ENCODE peak calls at places on chromosomes 13 and 19, in seven cellular contexts. K is ovary; Y is cardiac muscle cell; P is ascending aorta; T is naive thymus-derived CD4-positive, alpha-beta T cell; S is BE2C; C is left ventricle myocardium inferior. U is an unnamed sample. For H3K4me1, the result is how much of the 10 kb centered on the place peaks cover.

GRCh38 chr13:63285426-63285825 is 1869.8 kb upstream of the PCDH20 start:
- DNase-seq in K (no peak), C (no peak), S (no peak), T (no peak), Y (no peak), P (no peak), U (no peak)

GRCh38 chr13:98397221-98397620 is 179.7 kb downstream of the STK24 start:
- DNase-seq in T (no peak), K (no peak), Y (no peak), P (no peak), S (no peak), C (no peak), U (no peak)

GRCh38 chr19:2556221-2557092 is 80.5 kb downstream of the GADD45B start:
- DNase-seq in K (peak), T (no peak), S (no peak), P (no peak), C (peak), Y (no peak), U (no peak)

GRCh38 chr19:40740747-40741146 is 9.5 kb downstream of the ACTMAP start:
- DNase-seq in Y (no peak), T (no peak), P (peak), S (no peak), C (peak), K (no peak), U (no peak)

GRCh38 chr13:32904271-32904670 is 112.0 kb upstream of the KL start:
- DNase-seq in Y (no peak), S (no peak), T (no peak), C (no peak), P (no peak), K (no peak), U (no peak)

GRCh38 chr13:43878897-43879322 is 630 bp downstream of the CCDC122 start:
- DNase-seq in K (no peak), C (peak), Y (peak), T (no peak), P (peak), S (no peak), U (peak)

GRCh38 chr19:56837492-56837891 is 3.0 kb downstream of the PEG3 start:
- DNase-seq in S (peak), P (peak), T (no peak), C (peak), Y (no peak), K (peak), U (peak)

GRCh38 chr19:19820774-19821315 is 705 bp downstream of the ZNF506 start:
- DNase-seq in K (no peak), S (no peak), C (no peak), P (no peak), T (no peak), Y (peak), U (no peak)

GRCh38 chr19:38975861-38976271 is 324 bp upstream of the FBXO17 start:
- DNase-seq in S (no peak), P (no peak), C (no peak), T (no peak), K (no peak), Y (no peak), U (peak)

GRCh38 chr19:35135389-35135909 is 590 bp upstream of the LGI4 start:
- DNase-seq in P (peak), Y (peak), T (peak), S (peak), K (peak), C (peak), U (peak)

GRCh38 chr13:34931572-34931971 is 10.5 kb upstream of the NBEA start:
- DNase-seq in C (no peak), Y (no peak), S (no peak), T (no peak), P (no peak), K (no peak), U (no peak)

GRCh38 chr13:32175307-32175706 is 139.9 kb downstream of the ZAR1L start:
- DNase-seq in P (no peak), Y (peak), K (no peak), S (peak), T (no peak), C (no peak), U (no peak)

GRCh38 chr19:31534231-31534630 is 185.0 kb upstream of the TSHZ3 start:
- DNase-seq in C (no peak), T (no peak), K (no peak), P (no peak), S (no peak), Y (no peak), U (no peak)

GRCh38 chr19:53879145-53880037 is 2.6 kb upstream of the PRKCG start:
- DNase-seq in S (peak), K (peak), T (peak), P (peak), Y (peak), C (peak), U (peak)

GRCh38 chr13:41774605-41775218 is 186.2 kb downstream of the VWA8 start:
- DNase-seq in P (no peak), C (no peak), T (no peak), S (no peak), K (no peak), Y (no peak), U (no peak)

GRCh38 chr19:6580313-6580712 is 10.6 kb downstream of the CD70 start:
- DNase-seq in P (no peak), K (no peak), C (no peak), S (no peak), Y (no peak), T (no peak), U (no peak)

GRCh38 chr19:6576869-6577281 is 14.1 kb downstream of the CD70 start:
- DNase-seq in Y (no peak), P (no peak), S (no peak), K (no peak), C (no peak), T (no peak), U (no peak)

GRCh38 chr19:6577410-6578125 is 13.4 kb downstream of the CD70 start:
- DNase-seq in K (no peak), S (no peak), Y (no peak), P (no peak), C (no peak), T (no peak), U (no peak)

GRCh38 chr19:6579450-6580178 is 11.3 kb downstream of the CD70 start:
- DNase-seq in S (no peak), Y (no peak), P (no peak), K (no peak), C (no peak), T (no peak), U (no peak)
- H3K4me1 ChIP-seq in S (under half), Y (under half), P (under half), K (under half), C (under half), T (under half), U (under half)

GRCh38 chr19:1410136-1410786 is 2.9 kb downstream of the DAZAP1 start:
- DNase-seq in P (no peak), S (no peak), Y (no peak), C (no peak), T (no peak), K (no peak), U (no peak)
- H3K4me1 ChIP-seq in P (under half), S (under half), Y (under half), C (half or more), T (under half), K (under half), U (under half)

GRCh38 chr19:48994035-48994386 is 324 bp downstream of the RUVBL2 start:
- DNase-seq in P (no peak), Y (no peak), S (no peak), T (no peak), C (no peak), K (no peak), U (no peak)

GRCh38 chr19:48993175-48994034 is at the start of the genes GYS1 and RUVBL2:
- DNase-seq in P (peak), K (peak), T (peak), Y (peak), C (peak), S (peak), U (peak)

GRCh38 chr19:48991823-48992570 is 1.1 kb downstream of the GYS1 start:
- DNase-seq in Y (peak), T (no peak), S (no peak), C (peak), P (peak), K (peak), U (peak)

GRCh38 chr19:48991011-48991609 is 2.0 kb downstream of the GYS1 start:
- DNase-seq in T (no peak), P (no peak), C (no peak), S (no peak), Y (no peak), K (no peak), U (no peak)

DNA sequence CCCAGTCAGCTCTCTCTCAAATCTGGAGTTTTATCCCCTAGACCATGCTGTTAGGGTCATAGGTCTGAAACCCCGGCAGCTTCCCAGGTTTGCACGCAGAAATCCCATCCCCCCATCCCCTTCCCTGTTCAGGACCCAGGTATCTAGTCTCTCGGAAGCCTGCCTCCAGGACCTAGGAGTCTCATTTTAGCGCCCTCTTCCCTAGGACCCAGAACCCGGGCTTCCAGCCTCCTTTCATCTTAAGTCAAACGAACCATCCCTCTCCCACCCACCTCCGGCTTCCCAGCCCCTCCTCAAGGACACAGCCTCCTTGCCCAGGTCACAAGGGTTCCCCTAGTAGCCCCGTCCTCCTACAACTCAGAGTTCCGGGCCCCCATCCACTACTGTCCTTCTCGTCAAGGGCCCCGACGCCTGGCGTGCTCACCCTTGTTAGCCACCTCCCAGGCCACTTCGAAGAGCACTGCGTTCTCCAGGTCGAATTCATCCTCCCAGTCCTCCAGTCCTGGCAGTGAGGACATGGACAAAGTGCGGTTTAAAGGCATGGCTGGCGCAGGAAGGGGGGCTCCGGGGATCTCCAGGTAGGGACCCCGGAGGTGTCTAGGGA is 436 bp downstream of the GYS1 start:
- DNase-seq in S (no peak), C (no peak), K (peak), T (no peak), P (no peak), Y (no peak), U (no peak)
- H3K4me1 ChIP-seq in S (under half), C (half or more), K (under half), T (under half), P (under half), Y (under half), U (under half)

DNA sequence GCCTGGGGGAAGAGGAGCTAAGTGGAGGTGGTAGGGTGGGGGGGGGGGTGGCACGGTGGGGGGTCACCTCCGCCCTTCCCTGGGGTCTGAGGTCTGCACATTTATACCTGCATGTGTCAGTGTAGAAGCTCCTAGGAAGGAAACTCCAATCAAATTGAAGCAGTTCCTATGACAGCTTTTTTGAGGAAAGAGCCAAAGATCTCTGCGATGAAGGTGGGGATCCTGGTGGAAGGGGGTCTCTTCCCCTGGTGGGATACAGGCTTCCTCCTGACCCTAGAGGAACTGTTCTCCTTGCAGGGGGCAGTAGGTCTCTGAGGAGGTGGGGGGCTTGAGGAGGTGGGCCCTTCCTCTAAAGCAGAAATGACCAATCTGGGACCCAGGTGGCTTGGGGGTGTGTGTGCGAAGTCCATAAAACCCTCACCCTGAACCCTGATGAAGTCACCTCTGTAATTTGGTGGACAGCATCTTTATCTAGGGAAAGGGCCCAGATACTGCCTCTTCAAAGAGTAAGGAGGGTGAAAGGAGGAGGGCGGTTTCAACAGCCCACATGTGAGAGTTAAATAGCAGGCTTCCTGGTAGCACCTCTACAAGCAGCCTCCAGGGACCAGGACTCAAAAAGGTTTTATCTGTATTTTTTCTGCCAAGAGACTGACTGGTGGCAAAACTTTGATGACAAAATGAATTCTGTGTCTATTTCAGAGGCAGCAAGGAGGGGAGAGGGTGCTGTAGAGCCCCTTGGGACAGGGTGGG is 12.9 kb downstream of the RANBP3 start:
- DNase-seq in K (no peak), Y (no peak), T (no peak), P (no peak), C (no peak), S (no peak), U (no peak)
- H3K4me1 ChIP-seq in K (under half), Y (half or more), T (half or more), P (under half), C (half or more), S (under half), U (under half)

GRCh38 chr13:113202912-113203311 is 5.6 kb downstream of the PCID2 start:
- DNase-seq in K (no peak), T (no peak), C (no peak), S (no peak), Y (no peak), P (no peak), U (no peak)
- H3K4me1 ChIP-seq in K (under half), T (under half), C (half or more), S (under half), Y (under half), P (under half), U (under half)

GRCh38 chr13:73880365-73880764 is 253.8 kb downstream of the KLF12 start:
- DNase-seq in C (no peak), T (no peak), Y (no peak), P (no peak), K (no peak), S (no peak), U (no peak)
- H3K4me1 ChIP-seq in C (under half), T (under half), Y (under half), P (under half), K (under half), S (under half), U (under half)

GRCh38 chr19:6242677-6243076 is 37.1 kb downstream of the MLLT1 start:
- DNase-seq in P (no peak), S (no peak), T (no peak), C (no peak), K (peak), Y (no peak), U (no peak)
- H3K4me1 ChIP-seq in P (under half), S (under half), T (under half), C (half or more), K (under half), Y (under half), U (half or more)

DNA sequence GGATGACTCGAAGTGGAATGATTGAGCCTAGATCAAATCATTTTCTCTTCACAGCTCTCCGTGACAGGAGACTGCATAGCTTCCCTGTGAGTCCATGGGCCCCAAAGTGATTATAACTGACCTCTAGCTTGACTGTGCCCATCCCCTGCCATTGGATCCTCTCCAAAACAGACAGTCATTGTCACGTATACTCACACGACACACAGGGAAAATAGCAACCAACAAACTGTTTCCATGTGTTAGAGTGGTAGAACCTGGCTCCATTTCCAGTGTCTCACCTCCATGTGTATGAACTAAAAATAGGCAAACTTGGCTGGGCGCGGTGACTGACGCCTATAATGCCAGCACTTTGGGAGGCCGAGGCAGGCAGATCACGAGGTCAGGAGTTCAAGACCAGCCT is 48.8 kb upstream of the NPAS1 start:
- DNase-seq in K (no peak), T (no peak), P (no peak), C (peak), Y (no peak), S (no peak), U (no peak)
- H3K4me1 ChIP-seq in K (under half), T (under half), P (under half), C (half or more), Y (under half), S (under half), U (under half)

DNA sequence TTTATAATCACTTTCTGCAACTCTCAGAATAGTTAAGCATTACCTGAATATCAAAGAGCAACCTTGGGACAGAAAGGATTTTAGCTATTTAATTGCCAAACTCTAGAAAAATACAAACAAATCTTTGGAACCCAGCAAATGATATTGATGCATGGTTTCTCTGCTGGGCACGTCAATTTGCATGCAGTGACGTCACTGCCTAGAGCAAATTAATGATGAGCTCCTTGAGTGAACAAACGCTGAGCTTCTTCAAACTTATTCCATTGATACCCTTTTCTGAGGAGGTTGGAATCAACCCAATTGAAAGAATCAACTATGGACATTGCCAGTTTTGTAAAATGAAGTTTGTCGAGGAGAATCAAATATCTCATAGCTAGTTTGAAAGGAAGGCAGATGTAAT is 259.9 kb upstream of the SOX21 start:
- DNase-seq in S (no peak), P (no peak), Y (no peak), C (no peak), T (no peak), K (no peak), U (no peak)
- H3K4me1 ChIP-seq in S (under half), P (under half), Y (under half), C (under half), T (under half), K (under half), U (under half)

GRCh38 chr13:60267498-60268202 is 103.9 kb upstream of the DIAPH3 start:
- DNase-seq in P (no peak), Y (peak), C (no peak), K (no peak), S (no peak), T (no peak), U (peak)

GRCh38 chr13:60268203-60268555 is 104.5 kb upstream of the DIAPH3 start:
- DNase-seq in P (no peak), Y (peak), C (no peak), K (no peak), T (no peak), S (no peak), U (no peak)

GRCh38 chr13:60260440-60260839 is 96.7 kb upstream of the DIAPH3 start:
- DNase-seq in S (no peak), T (no peak), K (no peak), P (no peak), Y (no peak), C (no peak), U (no peak)

GRCh38 chr13:60261432-60262351 is 98.0 kb upstream of the DIAPH3 start:
- DNase-seq in Y (peak), T (no peak), P (no peak), K (no peak), S (no peak), C (no peak), U (no peak)

GRCh38 chr13:60265566-60265965 is 101.8 kb upstream of the DIAPH3 start:
- DNase-seq in K (no peak), Y (no peak), S (no peak), P (no peak), T (no peak), C (no peak), U (no peak)
- H3K4me1 ChIP-seq in K (under half), Y (under half), S (under half), P (under half), T (under half), C (under half), U (under half)